ENCODE peak calls at places on chromosomes 1 and 21, in eight cellular contexts. One of them, this sample, is unnamed.

GRCh38 chr1:46774297-46774696 is 24.5 kb upstream of the CYP4B1 start:
- DNase-seq in ovary: no peak
- DNase-seq in GM12891: no peak
- DNase-seq in IMR-90: no peak
- DNase-seq in A549: no peak
- DNase-seq in transverse colon: no peak
- DNase-seq in NB4: no peak
- DNase-seq in testis: no peak
- DNase-seq in this sample: no peak

GRCh38 chr21:15943009-15943666 is 213.4 kb downstream of the USP25 start:
- DNase-seq in ovary: no peak
- DNase-seq in GM12891: no peak
- DNase-seq in IMR-90: peak
- DNase-seq in A549: peak
- DNase-seq in transverse colon: no peak
- DNase-seq in NB4: no peak
- DNase-seq in testis: no peak
- DNase-seq in this sample: no peak

GRCh38 chr1:1927751-1928150 is 8.7 kb upstream of the TMEM52 start:
- DNase-seq in ovary: peak
- DNase-seq in GM12891: no peak
- DNase-seq in IMR-90: no peak
- DNase-seq in A549: no peak
- DNase-seq in transverse colon: peak
- DNase-seq in NB4: no peak
- DNase-seq in testis: no peak
- DNase-seq in this sample: peak

GRCh38 chr21:41847066-41847804 is 31.9 kb downstream of the PRDM15 start:
- DNase-seq in ovary: no peak
- DNase-seq in GM12891: no peak
- DNase-seq in IMR-90: peak
- DNase-seq in A549: no peak
- DNase-seq in transverse colon: no peak
- DNase-seq in NB4: no peak
- DNase-seq in testis: no peak
- DNase-seq in this sample: no peak

GRCh38 chr21:39159342-39160063 is 23.7 kb downstream of the PSMG1 start:
- DNase-seq in ovary: no peak
- DNase-seq in GM12891: no peak
- DNase-seq in IMR-90: peak
- DNase-seq in A549: no peak
- DNase-seq in transverse colon: no peak
- DNase-seq in NB4: no peak
- DNase-seq in testis: no peak
- DNase-seq in this sample: no peak

GRCh38 chr1:118143828-118144227 is 41.2 kb downstream of the SPAG17 start:
- DNase-seq in ovary: no peak
- DNase-seq in GM12891: no peak
- DNase-seq in IMR-90: no peak
- DNase-seq in A549: no peak
- DNase-seq in transverse colon: no peak
- DNase-seq in NB4: no peak
- DNase-seq in testis: no peak
- DNase-seq in this sample: no peak

GRCh38 chr1:153928776-153929432 is 6.1 kb upstream of the GATAD2B start:
- DNase-seq in ovary: peak
- DNase-seq in GM12891: no peak
- DNase-seq in IMR-90: peak
- DNase-seq in A549: no peak
- DNase-seq in transverse colon: no peak
- DNase-seq in NB4: no peak
- DNase-seq in testis: no peak
- DNase-seq in this sample: no peak

GRCh38 chr1:156894001-156894400 is 483 bp downstream of the PEAR1 start:
- DNase-seq in ovary: peak
- DNase-seq in GM12891: no peak
- DNase-seq in IMR-90: no peak
- DNase-seq in A549: no peak
- DNase-seq in transverse colon: no peak
- DNase-seq in NB4: no peak
- DNase-seq in testis: no peak
- DNase-seq in this sample: no peak

GRCh38 chr1:202644219-202645096 is 65.8 kb downstream of the SYT2 start:
- DNase-seq in ovary: no peak
- DNase-seq in GM12891: no peak
- DNase-seq in IMR-90: no peak
- DNase-seq in A549: no peak
- DNase-seq in transverse colon: no peak
- DNase-seq in NB4: no peak
- DNase-seq in testis: no peak
- DNase-seq in this sample: no peak

GRCh38 chr1:153610334-153611023 is 2.5 kb downstream of the S100A16 start:
- DNase-seq in ovary: no peak
- DNase-seq in GM12891: no peak
- DNase-seq in IMR-90: peak
- DNase-seq in A549: no peak
- DNase-seq in transverse colon: no peak
- DNase-seq in NB4: peak
- DNase-seq in testis: no peak
- DNase-seq in this sample: no peak

GRCh38 chr1:202213361-202214088 is 19.9 kb downstream of the LGR6 start:
- DNase-seq in ovary: no peak
- DNase-seq in GM12891: no peak
- DNase-seq in IMR-90: no peak
- DNase-seq in A549: peak
- DNase-seq in transverse colon: no peak
- DNase-seq in NB4: peak
- DNase-seq in testis: no peak
- DNase-seq in this sample: no peak

GRCh38 chr1:240803151-240803550 is 191.2 kb upstream of the GREM2 start:
- DNase-seq in ovary: no peak
- DNase-seq in GM12891: no peak
- DNase-seq in IMR-90: peak
- DNase-seq in A549: peak
- DNase-seq in transverse colon: no peak
- DNase-seq in NB4: no peak
- DNase-seq in testis: no peak
- DNase-seq in this sample: no peak

GRCh38 chr21:46191686-46192575 is 7.7 kb upstream of the SPATC1L start:
- DNase-seq in ovary: peak
- DNase-seq in GM12891: no peak
- DNase-seq in IMR-90: no peak
- DNase-seq in A549: no peak
- DNase-seq in transverse colon: no peak
- DNase-seq in NB4: no peak
- DNase-seq in testis: no peak
- DNase-seq in this sample: peak
- TF ChIP-seq POLR2A in ovary: no peak
- TF ChIP-seq POLR2A in GM12891: no peak
- TF ChIP-seq POLR2A in IMR-90: no peak
- TF ChIP-seq POLR2A in A549: no peak
- TF ChIP-seq POLR2A in transverse colon: no peak
- TF ChIP-seq POLR2A in NB4: no peak
- TF ChIP-seq POLR2A in testis: no peak
- TF ChIP-seq POLR2A in this sample: no peak

GRCh38 chr1:28087614-28088167 is 719 bp downstream of the EYA3 start:
- DNase-seq in ovary: no peak
- DNase-seq in GM12891: no peak
- DNase-seq in IMR-90: peak
- DNase-seq in A549: no peak
- DNase-seq in transverse colon: no peak
- DNase-seq in NB4: peak
- DNase-seq in testis: peak
- DNase-seq in this sample: no peak

GRCh38 chr1:28086651-28087050 is 1.8 kb downstream of the EYA3 start:
- DNase-seq in ovary: no peak
- DNase-seq in GM12891: no peak
- DNase-seq in IMR-90: no peak
- DNase-seq in A549: no peak
- DNase-seq in transverse colon: no peak
- DNase-seq in NB4: no peak
- DNase-seq in testis: no peak
- DNase-seq in this sample: no peak

GRCh38 chr1:28091043-28091781 is 2.8 kb upstream of the EYA3 start:
- DNase-seq in ovary: peak
- DNase-seq in GM12891: no peak
- DNase-seq in IMR-90: peak
- DNase-seq in A549: peak
- DNase-seq in transverse colon: peak
- DNase-seq in NB4: peak
- DNase-seq in testis: peak
- DNase-seq in this sample: peak

GRCh38 chr1:28085129-28085528 is 3.3 kb downstream of the EYA3 start:
- DNase-seq in ovary: no peak
- DNase-seq in GM12891: no peak
- DNase-seq in IMR-90: no peak
- DNase-seq in A549: no peak
- DNase-seq in transverse colon: no peak
- DNase-seq in NB4: no peak
- DNase-seq in testis: no peak
- DNase-seq in this sample: no peak

GRCh38 chr1:28088168-28088961 is at the start of gene EYA3:
- DNase-seq in ovary: peak
- DNase-seq in GM12891: peak
- DNase-seq in IMR-90: peak
- DNase-seq in A549: peak
- DNase-seq in transverse colon: peak
- DNase-seq in NB4: peak
- DNase-seq in testis: peak
- DNase-seq in this sample: peak
- TF ChIP-seq POLR2A in ovary: peak
- TF ChIP-seq POLR2A in GM12891: peak
- TF ChIP-seq POLR2A in IMR-90: peak
- TF ChIP-seq POLR2A in A549: peak
- TF ChIP-seq POLR2A in transverse colon: peak
- TF ChIP-seq POLR2A in NB4: peak
- TF ChIP-seq POLR2A in testis: no peak
- TF ChIP-seq POLR2A in this sample: peak

GRCh38 chr1:27958513-27958912 is 1.3 kb upstream of the XKR8 start:
- DNase-seq in ovary: peak
- DNase-seq in GM12891: no peak
- DNase-seq in IMR-90: no peak
- DNase-seq in A549: no peak
- DNase-seq in transverse colon: no peak
- DNase-seq in NB4: no peak
- DNase-seq in testis: no peak
- DNase-seq in this sample: no peak

GRCh38 chr1:27957655-27958054 is 2.1 kb upstream of the XKR8 start:
- DNase-seq in ovary: no peak
- DNase-seq in GM12891: no peak
- DNase-seq in IMR-90: no peak
- DNase-seq in A549: no peak
- DNase-seq in transverse colon: no peak
- DNase-seq in NB4: no peak
- DNase-seq in testis: no peak
- DNase-seq in this sample: no peak

GRCh38 chr1:27960762-27961645 is 1.2 kb downstream of the XKR8 start:
- DNase-seq in ovary: no peak
- DNase-seq in GM12891: no peak
- DNase-seq in IMR-90: no peak
- DNase-seq in A549: no peak
- DNase-seq in transverse colon: peak
- DNase-seq in NB4: no peak
- DNase-seq in testis: no peak
- DNase-seq in this sample: peak

GRCh38 chr1:27961646-27962221 is 2.0 kb downstream of the XKR8 start:
- DNase-seq in ovary: no peak
- DNase-seq in GM12891: no peak
- DNase-seq in IMR-90: no peak
- DNase-seq in A549: no peak
- DNase-seq in transverse colon: no peak
- DNase-seq in NB4: no peak
- DNase-seq in testis: no peak
- DNase-seq in this sample: no peak

GRCh38 chr1:27959792-27960603 is at the start of gene XKR8:
- DNase-seq in ovary: peak
- DNase-seq in GM12891: peak
- DNase-seq in IMR-90: peak
- DNase-seq in A549: peak
- DNase-seq in transverse colon: peak
- DNase-seq in NB4: peak
- DNase-seq in testis: peak
- DNase-seq in this sample: peak
- TF ChIP-seq POLR2A in ovary: no peak
- TF ChIP-seq POLR2A in GM12891: no peak
- TF ChIP-seq POLR2A in IMR-90: no peak
- TF ChIP-seq POLR2A in A549: peak
- TF ChIP-seq POLR2A in transverse colon: peak
- TF ChIP-seq POLR2A in NB4: peak
- TF ChIP-seq POLR2A in testis: no peak
- TF ChIP-seq POLR2A in this sample: peak

DNA sequence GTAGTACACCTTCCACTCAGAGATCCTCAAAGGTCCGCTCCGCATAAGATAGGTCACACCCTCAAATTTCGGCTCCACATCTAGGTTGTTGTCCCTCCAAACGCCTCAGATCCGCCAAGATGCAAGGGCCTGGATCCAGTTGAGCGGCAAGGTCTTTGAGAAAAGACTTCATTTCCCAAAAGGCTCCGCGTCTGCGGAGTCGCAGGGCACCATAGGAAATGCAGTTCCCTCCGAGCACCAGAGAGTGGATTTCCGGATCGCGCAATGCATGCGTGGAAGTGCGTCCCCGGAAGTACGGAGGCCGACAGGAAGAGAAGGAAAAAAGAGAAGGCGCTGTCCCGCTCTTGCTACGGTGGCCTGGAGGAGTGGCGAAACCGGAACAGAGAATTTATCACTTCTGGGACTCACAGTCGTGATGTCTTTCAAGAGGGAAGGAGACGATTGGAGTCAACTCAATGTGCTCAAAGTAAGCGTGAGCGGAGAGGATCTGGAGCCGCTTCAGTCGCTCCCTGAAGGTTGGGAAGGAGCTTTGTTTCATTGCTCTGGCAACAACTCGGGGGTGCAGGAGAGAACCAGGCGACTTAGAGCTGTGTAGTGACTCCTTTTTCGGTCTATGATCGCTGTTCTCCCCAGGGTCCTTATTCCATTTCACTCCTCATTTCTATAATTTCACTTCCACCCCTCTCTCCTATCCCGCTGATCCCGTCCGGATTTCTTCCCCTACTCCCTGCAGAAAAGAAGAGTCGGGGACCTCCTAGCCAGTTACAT is at the start of the genes LYSMD1 and SCNM1:
- DNase-seq in ovary: peak
- DNase-seq in GM12891: peak
- DNase-seq in IMR-90: peak
- DNase-seq in A549: peak
- DNase-seq in transverse colon: peak
- DNase-seq in NB4: peak
- DNase-seq in testis: peak
- DNase-seq in this sample: peak
- TF ChIP-seq POLR2A in ovary: no peak
- TF ChIP-seq POLR2A in GM12891: peak
- TF ChIP-seq POLR2A in IMR-90: peak
- TF ChIP-seq POLR2A in A549: peak
- TF ChIP-seq POLR2A in transverse colon: peak
- TF ChIP-seq POLR2A in NB4: peak
- TF ChIP-seq POLR2A in testis: no peak
- TF ChIP-seq POLR2A in this sample: no peak

This sample was measured in adrenal gland.